ENCODE peak calls at places on chromosomes 11 and 22, in five cellular contexts. H is transverse colon, Y is tibial nerve, L is esophagus squamous epithelium, J is A549. D is an unnamed sample. For H3K9me3, the result is how much of the 10 kb centered on the place peaks cover.

GRCh38 chr11:125929445-125930075 is 16.3 kb upstream of the VSIG10L2 start:
- DNase-seq in H (no peak), Y (no peak), L (no peak), J (no peak), D (no peak)

GRCh38 chr11:41461057-41461681 is 1.7 kb upstream of the LRRC4C start:
- DNase-seq in H (no peak), Y (peak), L (no peak), J (peak), D (no peak)

GRCh38 chr22:40703174-40703573 is 23.9 kb downstream of the MCHR1 start:
- DNase-seq in H (no peak), Y (no peak), L (no peak), J (no peak), D (no peak)

GRCh38 chr11:117410861-117411725 is 83.4 kb downstream of the CEP164 start:
- DNase-seq in H (no peak), Y (no peak), L (no peak), J (no peak), D (no peak)

GRCh38 chr22:26797910-26798309 is 140.5 kb downstream of the MIAT start:
- DNase-seq in H (no peak), Y (no peak), L (no peak), J (peak), D (no peak)

GRCh38 chr11:86608251-86608799 is 64.1 kb downstream of the ME3 start:
- DNase-seq in H (peak), Y (peak), L (no peak), J (peak), D (peak)

GRCh38 chr11:102630598-102631448 is 5.7 kb upstream of the MMP20 start:
- DNase-seq in H (no peak), Y (no peak), L (no peak), J (no peak), D (no peak)

GRCh38 chr11:79100093-79100704 is 340.6 kb downstream of the TENM4 start:
- DNase-seq in H (peak), Y (peak), L (no peak), J (peak), D (peak)

GRCh38 chr11:129505266-129505665 is 129.6 kb downstream of the BARX2 start:
- DNase-seq in H (no peak), Y (no peak), L (no peak), J (no peak), D (no peak)

GRCh38 chr22:22691716-22692701 is 47.6 kb downstream of the GGTLC2 start:
- DNase-seq in H (no peak), Y (no peak), L (no peak), J (peak), D (no peak)

GRCh38 chr11:121038642-121039409 is 14.9 kb downstream of the TBCEL start:
- DNase-seq in H (no peak), Y (no peak), L (no peak), J (no peak), D (no peak)

GRCh38 chr11:17906436-17906835 is 106.4 kb downstream of the SERGEF start:
- DNase-seq in H (no peak), Y (no peak), L (no peak), J (peak), D (peak)

GRCh38 chr22:49291169-49291568 is 536.5 kb downstream of the BRD1 start:
- DNase-seq in H (no peak), Y (no peak), L (no peak), J (no peak), D (no peak)

GRCh38 chr11:109956124-109956793 is 136.9 kb upstream of the ZC3H12C start:
- DNase-seq in H (no peak), Y (no peak), L (no peak), J (no peak), D (no peak)

GRCh38 chr22:27857441-27857840 is 55.9 kb upstream of the MN1 start:
- DNase-seq in H (no peak), Y (no peak), L (no peak), J (no peak), D (no peak)

GRCh38 chr11:120539681-120540369 is 28.3 kb downstream of the GRIK4 start:
- DNase-seq in H (no peak), Y (no peak), L (no peak), J (no peak), D (peak)

GRCh38 chr11:61731956-61732675 is 20.3 kb upstream of the MYRF start:
- DNase-seq in H (no peak), Y (no peak), L (no peak), J (no peak), D (no peak)

GRCh38 chr11:122697636-122698167 is 42.2 kb downstream of the UBASH3B start:
- DNase-seq in H (no peak), Y (peak), L (no peak), J (no peak), D (no peak)

GRCh38 chr11:58675344-58676155 is 53.1 kb downstream of the CNTF start:
- DNase-seq in H (peak), Y (peak), L (no peak), J (peak), D (peak)

GRCh38 chr11:134628426-134628825 is 216.4 kb upstream of the B3GAT1 start:
- DNase-seq in H (no peak), Y (no peak), L (no peak), J (no peak), D (no peak)

GRCh38 chr11:17388609-17389204 is at the start of gene KCNJ11:
- DNase-seq in H (no peak), Y (no peak), L (no peak), J (no peak), D (peak)

GRCh38 chr11:65611028-65611757 is 2.8 kb downstream of the MAP3K11 start:
- DNase-seq in H (no peak), Y (no peak), L (no peak), J (no peak), D (peak)

GRCh38 chr11:65917434-65918210 is 1.2 kb downstream of the C11orf68 start:
- DNase-seq in H (no peak), Y (no peak), L (no peak), J (no peak), D (peak)

GRCh38 chr11:62514151-62514550 is 32.5 kb downstream of the AHNAK start:
- DNase-seq in H (no peak), Y (no peak), L (no peak), J (no peak), D (no peak)

GRCh38 chr22:44139773-44140172 is 41.0 kb upstream of the PARVG start:
- DNase-seq in H (no peak), Y (no peak), L (no peak), J (no peak), D (no peak)

GRCh38 chr22:42452916-42453315 is 20.7 kb upstream of the NFAM1 start:
- DNase-seq in H (no peak), Y (no peak), L (no peak), J (no peak), D (no peak)

GRCh38 chr22:33573479-33573878 is 346.8 kb downstream of the LARGE1 start:
- DNase-seq in H (no peak), Y (no peak), L (no peak), J (no peak), D (no peak)
- TF ChIP-seq POLR2A in H (no peak), Y (no peak), L (no peak), J (no peak), D (no peak)

DNA sequence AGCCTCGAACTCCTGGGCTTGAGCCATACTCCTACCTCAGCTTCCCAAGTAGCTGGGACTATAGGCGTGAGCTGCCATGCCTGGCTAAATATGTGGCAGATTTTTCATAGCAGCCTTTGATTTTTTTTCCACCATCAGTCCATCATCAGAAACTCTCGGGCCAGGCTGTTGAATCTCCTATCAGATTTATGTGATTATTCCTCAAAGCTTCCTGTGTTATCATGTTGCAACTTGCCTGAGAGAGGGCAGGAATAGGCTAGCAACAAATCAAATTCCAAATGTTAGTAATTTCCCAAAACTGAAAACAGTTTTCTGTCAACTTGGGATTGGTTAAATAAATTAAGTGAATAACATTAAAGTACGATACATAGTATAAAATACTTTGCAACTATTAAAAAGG is 3.4 kb downstream of the LRRC51 start:
- DNase-seq in H (no peak), Y (no peak), L (no peak), J (no peak), D (no peak)
- H3K9me3 ChIP-seq in H (under half), Y (under half), L (under half), J (under half), D (under half)

DNA sequence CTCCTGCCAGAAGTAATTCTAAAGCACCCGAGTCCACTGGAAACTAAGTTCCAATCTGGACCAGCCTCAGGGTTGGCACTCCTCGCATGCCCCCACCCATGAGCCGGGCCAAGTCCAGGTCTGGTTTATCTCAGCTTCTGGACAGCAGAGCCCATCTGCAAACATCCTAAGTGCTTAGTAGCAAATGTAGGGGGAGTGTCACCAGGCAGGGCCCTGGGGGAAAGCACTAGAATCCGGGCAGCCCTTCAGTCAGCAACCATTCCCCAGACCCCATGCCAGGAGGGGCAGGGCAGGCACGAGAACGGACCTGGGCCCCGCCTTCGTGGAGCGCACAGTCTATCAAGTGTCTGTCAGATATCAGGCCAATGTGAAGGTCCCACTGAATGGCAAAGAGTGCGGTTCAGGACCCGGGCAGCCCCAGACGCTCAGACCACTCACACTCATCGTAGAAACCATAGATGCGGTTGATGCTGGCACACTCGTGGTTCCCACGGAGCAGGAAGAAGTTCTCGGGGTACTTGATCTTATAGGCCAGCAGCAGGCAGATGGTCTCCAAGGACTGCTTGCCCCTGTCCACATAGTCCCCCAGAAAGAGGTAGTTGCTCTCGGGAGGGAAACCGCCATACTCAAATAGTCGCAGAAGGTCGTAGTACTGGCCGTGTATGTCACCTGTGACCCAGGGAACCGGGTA is 1.3 kb downstream of the PPP1CA start:
- DNase-seq in H (peak), Y (no peak), L (no peak), J (no peak), D (no peak)
- H3K4me3 ChIP-seq in H (peak), Y (peak), L (peak), J (peak), D (peak)

DNA sequence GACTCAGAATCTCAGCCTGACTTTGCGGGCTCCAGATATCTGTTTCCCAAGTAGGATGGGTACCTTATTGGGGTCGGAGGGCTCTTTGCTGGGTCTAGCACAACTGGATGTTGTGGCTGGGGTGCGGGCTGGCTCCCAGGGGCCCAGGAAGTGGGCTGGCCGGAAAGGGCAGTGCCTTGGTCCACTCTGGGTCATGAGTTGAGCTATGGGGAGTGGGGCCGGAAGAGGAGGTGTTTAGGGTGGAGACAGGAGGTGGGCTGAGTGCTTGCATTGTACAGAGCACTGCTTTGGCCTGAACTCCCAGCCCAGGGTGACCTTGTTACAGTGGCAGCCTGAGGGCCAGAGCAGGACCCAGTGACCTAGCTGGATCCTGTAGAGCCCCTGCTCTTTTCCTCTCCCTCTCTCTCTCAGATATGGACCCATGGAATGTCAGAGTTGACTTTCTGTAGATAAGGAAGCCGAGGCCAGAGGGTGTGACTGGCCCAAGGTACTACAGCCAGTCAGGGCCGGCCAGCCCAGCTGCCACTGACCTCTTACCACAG is 13.2 kb downstream of the PHLDB1 start:
- DNase-seq in H (no peak), Y (no peak), L (no peak), J (no peak), D (no peak)
- TF ChIP-seq POLR2A in H (no peak), Y (no peak), L (no peak), J (no peak), D (no peak)

DNA sequence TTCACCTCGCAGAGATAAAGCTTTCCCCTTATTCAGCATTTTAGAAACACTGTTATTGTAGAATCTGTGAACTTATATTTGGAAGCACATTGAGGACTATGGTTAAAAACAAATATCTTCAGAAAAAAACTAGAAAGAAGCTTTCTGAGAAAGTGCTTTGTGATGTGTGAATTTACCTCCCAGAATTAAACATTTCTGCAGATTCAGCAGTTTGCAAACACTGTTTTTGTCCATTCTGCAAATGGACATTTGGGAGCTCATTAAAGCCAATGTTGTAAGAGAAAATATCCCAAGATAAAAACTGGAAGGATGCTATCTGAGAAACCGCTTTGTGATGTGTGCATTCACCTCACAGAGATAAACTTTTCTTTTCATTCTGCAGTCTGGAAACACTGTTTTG is 272.7 kb downstream of the OR4A5 start:
- DNase-seq in H (no peak), Y (no peak), L (no peak), J (no peak), D (no peak)
- H3K9me3 ChIP-seq in H (under half), Y (half or more), L (under half), J (under half), D (under half)